ENCODE peak calls at places on chromosomes 16 and 17, in eight cellular contexts. D, V, Z, C, I, M, G and W are unnamed samples.
A peak's percentile ranks its signal among the peaks of the same experiment; 100 is the strongest.

GRCh38 chr17:8753976-8754440 is 4.3 kb downstream of the SPDYE4 start:
- DNase-seq in D (no peak), M (no peak), Z (no peak), V (peak; percentile 37), C (no peak), G (no peak), I (no peak), W (no peak)

GRCh38 chr17:50564916-50565315 is 4.4 kb downstream of the CACNA1G start:
- DNase-seq in D (peak; percentile 92), G (peak; percentile 87), Z (no peak), V (peak; percentile 91), C (no peak), I (no peak), M (no peak), W (no peak)

GRCh38 chr17:77408284-77408683 is 267.5 kb downstream of the SEC14L1 start:
- DNase-seq in G (no peak), C (no peak), I (no peak), V (no peak), D (no peak), Z (no peak), M (no peak), W (no peak)

GRCh38 chr16:54444851-54445523 is 158.4 kb upstream of the IRX3 start:
- DNase-seq in M (no peak), I (no peak), D (no peak), G (no peak), C (no peak), V (peak; percentile 52), Z (no peak), W (no peak)

GRCh38 chr17:21278304-21279197 is 6.0 kb upstream of the MAP2K3 start:
- DNase-seq in G (peak; percentile 81), Z (no peak), M (no peak), C (no peak), V (peak; percentile 72), I (no peak), D (no peak), W (peak; percentile 82)

GRCh38 chr17:48671697-48672171 is 45.6 kb upstream of the HOXB9 start:
- DNase-seq in C (peak; percentile 33), G (peak; percentile 91), D (peak; percentile 90), I (peak; percentile 30), Z (peak; percentile 66), M (peak; percentile 9), V (peak; percentile 83), W (peak; percentile 59)

GRCh38 chr16:81567987-81568748 is 123.6 kb downstream of the CMIP start:
- DNase-seq in M (no peak), G (no peak), V (peak; percentile 64), I (peak; percentile 59), D (no peak), Z (no peak), C (no peak), W (no peak)

GRCh38 chr17:57006040-57006439 is 28.1 kb downstream of the SCPEP1 start:
- DNase-seq in C (no peak), Z (no peak), V (no peak), D (no peak), M (no peak), I (no peak), G (no peak), W (no peak)

GRCh38 chr16:87702325-87702811 is 63.4 kb downstream of the KLHDC4 start:
- DNase-seq in I (peak; percentile 22), Z (no peak), V (peak; percentile 11), C (no peak), D (no peak), M (peak; percentile 87), G (no peak), W (no peak)

GRCh38 chr16:22123146-22123545 is 30.8 kb downstream of the VWA3A start:
- DNase-seq in G (no peak), I (no peak), Z (no peak), V (no peak), M (no peak), D (no peak), C (no peak), W (no peak)

GRCh38 chr16:51155901-51156810 is 5.1 kb upstream of the SALL1 start:
- DNase-seq in V (peak; percentile 62), M (no peak), G (no peak), Z (no peak), I (no peak), D (no peak), C (no peak), W (no peak)

GRCh38 chr17:36888236-36888957 is 48.9 kb upstream of the LHX1 start:
- DNase-seq in D (no peak), Z (no peak), I (no peak), C (no peak), G (no peak), V (no peak), M (no peak), W (no peak)

GRCh38 chr16:72873853-72874252 is 174.1 kb downstream of the ZFHX3 start:
- DNase-seq in G (no peak), C (no peak), M (no peak), I (no peak), D (no peak), Z (no peak), V (no peak), W (no peak)

GRCh38 chr17:75590314-75590761 is 2.7 kb downstream of the MYO15B start:
- DNase-seq in C (no peak), M (no peak), G (no peak), V (no peak), Z (no peak), I (no peak), D (no peak), W (no peak)

GRCh38 chr17:61551255-61551742 is 39.7 kb downstream of the NACA2 start:
- DNase-seq in M (no peak), G (no peak), I (no peak), V (peak; percentile 72), C (no peak), D (no peak), Z (no peak), W (no peak)

GRCh38 chr17:4796550-4796915 is 569 bp downstream of the PSMB6 start:
- DNase-seq in Z (no peak), D (no peak), C (no peak), G (no peak), I (no peak), M (no peak), V (peak; percentile 28), W (no peak)

GRCh38 chr17:36721560-36722120 is 120.3 kb downstream of the MRM1 start:
- DNase-seq in I (peak; percentile 33), M (no peak), G (no peak), Z (no peak), V (peak; percentile 4), C (no peak), D (no peak), W (no peak)

GRCh38 chr17:42365136-42365535 is 23.1 kb downstream of the STAT3 start:
- DNase-seq in D (no peak), V (peak; percentile 81), M (no peak), Z (no peak), G (no peak), C (no peak), I (no peak), W (no peak)

GRCh38 chr16:56106527-56106926 is 84.8 kb upstream of the GNAO1 start:
- DNase-seq in I (no peak), M (no peak), Z (no peak), G (no peak), V (no peak), D (no peak), C (no peak), W (no peak)

GRCh38 chr16:14240964-14241363 is 169.8 kb downstream of the MRTFB start:
- DNase-seq in V (no peak), D (no peak), M (no peak), G (no peak), C (no peak), Z (no peak), I (no peak), W (no peak)

GRCh38 chr16:2425008-2425518 is 4.2 kb upstream of the CCNF start:
- DNase-seq in D (no peak), M (no peak), Z (no peak), V (no peak), C (no peak), G (no peak), I (no peak), W (no peak)

GRCh38 chr17:39618252-39618913 is 8.4 kb upstream of the PPP1R1B start:
- DNase-seq in C (no peak), V (peak; percentile 9), Z (no peak), G (no peak), M (no peak), D (no peak), I (no peak), W (no peak)

GRCh38 chr17:74738051-74738996 is 1.3 kb downstream of the RAB37 start:
- DNase-seq in G (peak; percentile 70), V (no peak), C (peak; percentile 36), Z (peak; percentile 50), I (peak; percentile 61), M (peak; percentile 76), D (no peak), W (no peak)

GRCh38 chr16:84499638-84500037 is 4.8 kb downstream of the MEAK7 start:
- DNase-seq in M (no peak), C (no peak), G (no peak), Z (no peak), I (no peak), D (no peak), V (no peak), W (peak; percentile 7)

GRCh38 chr17:410674-411401 is 58.2 kb upstream of the RPH3AL start:
- DNase-seq in D (no peak), I (no peak), V (peak; percentile 28), G (no peak), M (no peak), C (no peak), Z (peak; percentile 58), W (no peak)

GRCh38 chr16:5510819-5511370 is 413.3 kb upstream of the EEF2KMT start:
- DNase-seq in C (no peak), G (no peak), V (no peak), I (no peak), M (no peak), Z (no peak), D (no peak), W (no peak)

GRCh38 chr16:1751946-1752345 is 19.4 kb downstream of the NME3 start:
- DNase-seq in I (no peak), D (no peak), M (no peak), C (no peak), G (no peak), V (no peak), Z (no peak), W (no peak)

GRCh38 chr16:65624696-65625095 is 502.8 kb upstream of the CDH11 start:
- DNase-seq in Z (no peak), M (no peak), D (no peak), I (no peak), C (no peak), V (peak; percentile 51), G (no peak), W (no peak)

GRCh38 chr17:70597774-70598173 is 428.4 kb downstream of the KCNJ2 start:
- DNase-seq in I (no peak), D (no peak), M (no peak), V (no peak), G (no peak), C (no peak), Z (no peak), W (no peak)

GRCh38 chr16:81106826-81107503 is 10.8 kb upstream of the GCSH start:
- DNase-seq in D (no peak), G (no peak), I (no peak), Z (no peak), C (no peak), V (no peak), M (no peak), W (no peak)

GRCh38 chr16:48946687-48947370 is 334.8 kb downstream of the CBLN1 start:
- DNase-seq in D (no peak), Z (no peak), G (no peak), C (no peak), V (no peak), I (no peak), M (no peak), W (no peak)

GRCh38 chr16:27642753-27643152 is 92.8 kb downstream of the KATNIP start:
- DNase-seq in I (no peak), M (no peak), C (no peak), D (no peak), Z (no peak), V (peak; percentile 39), G (no peak), W (no peak)

GRCh38 chr16:31179153-31179746 is 689 bp upstream of the FUS start:
- DNase-seq in M (no peak), G (peak; percentile 60), D (no peak), C (no peak), I (no peak), Z (no peak), V (no peak), W (no peak)

GRCh38 chr16:70746040-70746707 is 54.8 kb downstream of the VAC14 start:
- DNase-seq in C (no peak), G (peak; percentile 78), D (no peak), M (no peak), V (peak; percentile 92), Z (no peak), I (no peak), W (no peak)